ENCODE peak calls at places on chromosomes 1 and 21, in five cellular contexts. W is OCI-LY7, R is endothelial cell of umbilical vein, F is neural progenitor cell, X is mammary epithelial cell. C is an unnamed sample.
A peak's percentile ranks its signal among the peaks of the same experiment; 100 is the strongest.

GRCh38 chr1:170664283-170664827 is 424 bp downstream of the PRRX1 start:
- DNase-seq in R (peak; percentile 23), W (no peak), F (peak; percentile 55), X (peak; percentile 19), C (no peak)

GRCh38 chr1:63883494-63884235 is 109.8 kb downstream of the ROR1 start:
- DNase-seq in W (no peak), F (peak; percentile 57), X (no peak), R (no peak), C (no peak)

GRCh38 chr1:184854456-184855180 is 100.0 kb upstream of the EDEM3 start:
- DNase-seq in F (no peak), R (peak; percentile 70), X (no peak), W (no peak), C (peak; percentile 68)

GRCh38 chr1:29967261-29967660 is 730.9 kb downstream of the PTPRU start:
- DNase-seq in R (no peak), W (no peak), X (no peak), F (no peak), C (no peak)

GRCh38 chr1:156422602-156423091 is 53.6 kb downstream of the RHBG start:
- DNase-seq in W (no peak), R (no peak), X (peak; percentile 48), F (no peak), C (no peak)

GRCh38 chr1:180857947-180858768 is 54.5 kb upstream of the KIAA1614 start:
- DNase-seq in F (no peak), R (no peak), X (no peak), W (no peak), C (no peak)

GRCh38 chr1:70617728-70618127 is 206.7 kb downstream of the CTH start:
- DNase-seq in W (no peak), X (no peak), R (no peak), F (peak; percentile 18), C (no peak)

GRCh38 chr1:229523052-229523451 is 14.9 kb upstream of the NUP133 start:
- DNase-seq in X (no peak), W (no peak), F (no peak), R (no peak), C (no peak)

GRCh38 chr21:44364151-44365053 is 11.0 kb downstream of the TRPM2 start:
- DNase-seq in R (no peak), X (no peak), F (no peak), W (no peak), C (no peak)

GRCh38 chr1:64516301-64516700 is 46.4 kb downstream of the CACHD1 start:
- DNase-seq in F (no peak), R (no peak), W (no peak), X (no peak), C (no peak)

GRCh38 chr1:214967865-214968575 is 114.5 kb upstream of the KCNK2 start:
- DNase-seq in X (no peak), F (no peak), R (no peak), W (no peak), C (peak; percentile 36)

GRCh38 chr1:188769181-188769580 is 1708.5 kb downstream of the BRINP3 start:
- DNase-seq in F (peak; percentile 80), X (no peak), R (no peak), W (no peak), C (no peak)

GRCh38 chr1:25030674-25031589 is 100.9 kb upstream of the RUNX3 start:
- DNase-seq in W (no peak), F (no peak), X (peak; percentile 93), R (no peak), C (no peak)

GRCh38 chr1:207032528-207033017 is at the start of gene C1orf116:
- DNase-seq in R (no peak), X (peak; percentile 99), W (no peak), F (peak; percentile 61), C (no peak)

GRCh38 chr1:53154859-53155438 is 12.5 kb upstream of the SLC1A7 start:
- DNase-seq in X (no peak), R (no peak), W (no peak), F (no peak), C (no peak)

GRCh38 chr1:3034162-3034561 is 12.9 kb downstream of the ACTRT2 start:
- DNase-seq in W (no peak), F (no peak), X (no peak), R (no peak), C (no peak)

GRCh38 chr1:233614173-233614742 is 352 bp downstream of the KCNK1 start:
- DNase-seq in R (peak; percentile 7), X (peak; percentile 70), W (no peak), F (peak; percentile 55), C (peak; percentile 8)

GRCh38 chr1:56095924-56096655 is 483.3 kb downstream of the PLPP3 start:
- DNase-seq in R (no peak), F (no peak), W (no peak), X (peak; percentile 52), C (peak; percentile 87)

GRCh38 chr1:37020653-37021277 is 13.6 kb downstream of the GRIK3 start:
- DNase-seq in W (peak; percentile 64), F (peak; percentile 89), X (no peak), R (peak; percentile 2), C (no peak)

GRCh38 chr1:51686450-51686849 is 69.6 kb downstream of the OSBPL9 start:
- DNase-seq in R (no peak), F (no peak), X (peak; percentile 97), W (no peak), C (no peak)

GRCh38 chr1:98256700-98257099 is 335.9 kb upstream of the DPYD start:
- DNase-seq in W (no peak), F (no peak), X (no peak), R (no peak), C (no peak)

GRCh38 chr1:59452559-59452958 is 155.7 kb downstream of the FGGY start:
- DNase-seq in X (no peak), R (no peak), W (no peak), F (no peak), C (no peak)

GRCh38 chr1:157325220-157325619 is 187.0 kb upstream of the ETV3 start:
- DNase-seq in F (no peak), W (no peak), R (no peak), X (no peak), C (no peak)

GRCh38 chr21:45477176-45478114 is 64.8 kb downstream of the SLC19A1 start:
- DNase-seq in W (no peak), F (no peak), R (no peak), X (no peak), C (no peak)

GRCh38 chr1:91548382-91549040 is 47.9 kb downstream of the CDC7 start:
- DNase-seq in R (peak; percentile 54), X (no peak), F (no peak), W (peak; percentile 58), C (no peak)

GRCh38 chr1:18413906-18414305 is 66.8 kb upstream of the KLHDC7A start:
- DNase-seq in W (no peak), X (no peak), R (no peak), F (no peak), C (no peak)

GRCh38 chr1:54980046-54980527 is 341 bp upstream of the TMEM61 start:
- DNase-seq in X (no peak), W (no peak), F (no peak), R (no peak), C (no peak)

GRCh38 chr1:201966171-201966570 is 10.9 kb downstream of the TIMM17A start:
- DNase-seq in X (no peak), W (no peak), F (no peak), R (no peak), C (no peak)

GRCh38 chr1:219163401-219163954 is 10.2 kb upstream of the LYPLAL1 start:
- DNase-seq in R (no peak), F (no peak), W (no peak), X (no peak), C (no peak)

GRCh38 chr1:217059401-217059800 is 336.2 kb upstream of the ESRRG start:
- DNase-seq in R (no peak), W (no peak), X (no peak), F (peak; percentile 4), C (no peak)

GRCh38 chr1:167524651-167525050 is 6.3 kb upstream of the CD247 start:
- DNase-seq in W (no peak), F (no peak), R (no peak), X (no peak), C (no peak)

GRCh38 chr1:196355206-196355786 is 252.9 kb downstream of the KCNT2 start:
- DNase-seq in F (no peak), X (no peak), R (peak; percentile 64), W (no peak), C (peak; percentile 47)
- H2AFZ ChIP-seq in F (no peak overlapping the region), X (no peak overlapping the region), R (no peak overlapping the region), W (no peak overlapping the region), C (no peak overlapping the region)

DNA sequence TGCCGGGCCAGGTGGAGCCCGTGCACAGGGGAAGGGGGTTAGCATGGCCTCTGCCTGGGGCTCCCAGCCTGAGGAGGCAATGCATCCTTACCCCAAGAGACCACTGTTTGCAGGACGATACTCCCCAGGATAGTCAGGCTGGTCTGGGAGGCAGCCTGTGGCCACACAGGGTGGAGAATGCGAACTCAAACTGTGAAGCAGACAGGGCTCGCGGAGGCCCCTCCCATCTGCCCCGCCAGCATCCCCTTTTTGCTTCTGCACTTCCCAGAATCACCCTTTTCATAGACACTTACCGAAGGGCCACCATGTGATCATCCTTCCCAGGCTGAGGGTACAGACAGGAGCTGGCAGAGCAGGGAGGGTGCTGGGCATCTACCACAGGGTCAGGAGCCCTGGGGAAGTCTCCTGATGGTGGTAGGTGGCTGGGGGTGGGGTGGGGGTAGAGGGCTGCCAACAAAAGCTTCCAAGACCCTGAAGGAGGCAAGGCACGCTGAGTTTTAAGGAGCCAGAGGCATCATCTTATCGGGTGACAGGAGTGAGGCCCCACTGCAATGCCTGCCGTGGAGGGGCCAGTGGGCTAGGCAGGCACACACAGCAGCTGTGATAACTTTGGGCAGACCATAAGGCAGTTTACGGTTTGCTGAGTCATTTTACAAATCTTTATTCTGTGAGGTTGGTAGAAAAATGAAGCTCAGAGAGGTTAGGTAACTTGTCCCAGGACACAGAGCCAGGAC is 31.3 kb upstream of the BTG2 start:
- DNase-seq in R (no peak), F (peak; percentile 32), X (no peak), W (peak; percentile 62), C (no peak)
- H2AFZ ChIP-seq in R (no peak overlapping the region), F (peak overlapping the region; percentile 54), X (peak overlapping the region; percentile 71), W (no peak overlapping the region), C (no peak overlapping the region)

DNA sequence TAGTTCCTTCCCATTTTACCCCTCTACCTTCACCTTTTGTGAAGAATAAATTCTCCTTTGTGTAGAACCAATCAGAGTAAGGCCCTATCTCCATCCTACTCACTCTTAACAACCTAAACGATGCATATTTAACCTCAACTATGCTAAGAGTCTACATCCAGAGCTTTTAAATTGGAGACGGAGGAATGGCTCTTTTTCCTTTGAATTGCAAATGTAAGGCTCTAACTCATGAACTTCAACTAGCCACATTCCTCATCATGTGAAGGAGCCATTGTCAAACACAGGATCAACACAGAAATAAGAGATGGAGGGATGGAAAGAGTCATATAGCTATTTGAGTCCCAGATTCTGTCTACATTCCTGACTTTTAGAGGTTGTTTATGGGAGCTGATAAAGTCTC is 18.2 kb downstream of the DEPDC1 start:
- DNase-seq in X (no peak), R (no peak), F (no peak), W (no peak), C (no peak)
- H2AFZ ChIP-seq in X (no peak overlapping the region), R (no peak overlapping the region), F (no peak overlapping the region), W (no peak overlapping the region), C (no peak overlapping the region)

DNA sequence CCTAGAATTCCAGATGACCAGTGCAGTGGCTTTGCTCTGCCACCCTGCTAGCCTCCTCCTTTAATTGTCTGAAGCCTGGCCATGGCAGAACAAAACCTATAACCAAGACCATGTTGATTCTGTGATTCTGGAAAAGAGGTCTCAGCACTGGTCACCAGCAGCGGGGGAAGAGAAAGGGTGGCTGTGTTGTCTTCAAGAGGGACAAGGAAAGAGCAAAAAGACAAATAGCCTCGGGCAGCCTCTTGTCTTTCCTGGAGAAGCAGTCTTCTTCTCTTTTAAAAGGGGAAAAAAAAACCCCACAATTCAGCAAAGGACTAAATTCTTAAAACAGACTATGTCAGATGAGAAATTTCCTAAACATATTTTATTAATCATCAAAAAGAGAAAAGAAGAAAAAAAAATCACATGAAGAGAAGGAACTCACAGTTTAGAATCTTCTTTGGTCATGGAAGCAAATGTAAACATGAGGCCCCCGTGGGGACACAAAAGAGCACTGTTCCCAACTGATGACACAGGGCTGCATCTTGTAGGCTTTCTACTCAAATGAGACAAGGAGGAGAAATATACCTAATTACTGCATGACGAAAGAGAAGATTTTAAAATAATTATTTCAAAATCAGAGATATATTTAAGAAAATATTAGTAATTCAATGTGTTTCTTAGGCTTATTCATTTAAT is 36.3 kb upstream of the RAP1GAP start:
- DNase-seq in X (no peak), R (no peak), F (no peak), W (no peak), C (peak; percentile 15)
- H2AFZ ChIP-seq in X (no peak overlapping the region), R (no peak overlapping the region), F (no peak overlapping the region), W (no peak overlapping the region), C (no peak overlapping the region)

C was measured in mesenchymal stem cell.